ENCODE peak calls at places on chromosomes 16 and 17, in eight cellular contexts. U is body of pancreas; A is breast epithelium; K is testis; N is CD8-positive, alpha-beta T cell; B is transverse colon; X is endodermal cell; T is tibial artery. Q is an unnamed sample. For H3K4me1, the result is how much of the 10 kb centered on the place peaks cover.

GRCh38 chr16:51276335-51276734 is 125.3 kb upstream of the SALL1 start:
- DNase-seq in A (no peak), B (no peak), T (no peak), K (no peak), U (no peak), X (no peak), N (no peak), Q (no peak)

GRCh38 chr17:44826123-44826790 is 3.8 kb downstream of the GJC1 start:
- DNase-seq in B (no peak), N (no peak), X (no peak), K (no peak), T (no peak), A (no peak), U (no peak), Q (no peak)

GRCh38 chr16:19001788-19002187 is 18.1 kb downstream of the TMC7 start:
- DNase-seq in K (no peak), B (no peak), T (peak), X (no peak), N (no peak), U (peak), A (no peak), Q (no peak)

GRCh38 chr16:48218473-48218872 is 25.6 kb upstream of the LONP2 start:
- DNase-seq in X (no peak), K (no peak), B (no peak), A (no peak), U (no peak), N (no peak), T (no peak), Q (no peak)

GRCh38 chr16:65781363-65781762 is 585.1 kb upstream of the CDH5 start:
- DNase-seq in X (no peak), B (no peak), T (no peak), N (no peak), A (no peak), U (no peak), K (no peak), Q (no peak)

GRCh38 chr17:47687748-47688147 is 6.2 kb upstream of the TBKBP1 start:
- DNase-seq in T (no peak), U (no peak), A (no peak), X (peak), K (no peak), N (no peak), B (no peak), Q (no peak)

GRCh38 chr16:50279142-50279865 is 13.0 kb downstream of the ADCY7 start:
- DNase-seq in N (no peak), K (peak), A (no peak), B (peak), U (peak), T (peak), X (no peak), Q (peak)

GRCh38 chr17:58329035-58329807 is 626 bp upstream of the TSPOAP1 start:
- DNase-seq in T (no peak), B (peak), N (peak), K (no peak), U (no peak), X (no peak), A (no peak), Q (no peak)

GRCh38 chr17:2192367-2193028 is 111.1 kb downstream of the SMG6 start:
- DNase-seq in X (no peak), N (peak), T (no peak), U (no peak), K (no peak), A (no peak), B (peak), Q (peak)

GRCh38 chr17:38454528-38454927 is 26.3 kb downstream of the ARHGAP23 start:
- DNase-seq in K (peak), U (peak), X (no peak), B (peak), N (no peak), T (peak), A (peak), Q (peak)

GRCh38 chr16:86834451-86835035 is 256.2 kb downstream of the FOXL1 start:
- DNase-seq in N (no peak), U (no peak), A (no peak), T (no peak), K (no peak), X (peak), B (no peak), Q (no peak)

GRCh38 chr17:45310380-45311324 is 6.2 kb downstream of the MAP3K14 start:
- DNase-seq in K (peak), A (no peak), U (peak), X (no peak), N (no peak), T (no peak), B (peak), Q (no peak)

GRCh38 chr17:70261170-70261569 is 91.8 kb downstream of the KCNJ2 start:
- DNase-seq in U (no peak), T (no peak), B (no peak), A (no peak), K (no peak), N (no peak), X (no peak), Q (no peak)

GRCh38 chr16:72388007-72388406 is 216.1 kb upstream of the PMFBP1 start:
- DNase-seq in K (no peak), X (no peak), A (no peak), B (no peak), U (no peak), N (no peak), T (no peak), Q (no peak)

GRCh38 chr16:24921229-24921628 is 75.5 kb downstream of the SLC5A11 start:
- DNase-seq in X (no peak), U (no peak), N (peak), B (no peak), A (no peak), K (no peak), T (no peak), Q (no peak)

GRCh38 chr17:48037036-48037881 is at the start of gene COPZ2:
- DNase-seq in U (peak), T (peak), X (peak), A (peak), N (peak), B (peak), K (peak), Q (peak)

GRCh38 chr16:66551362-66551761 is 1.0 kb upstream of the CKLF start:
- DNase-seq in B (peak), K (no peak), U (no peak), N (peak), T (no peak), X (peak), A (no peak), Q (no peak)

GRCh38 chr17:82667668-82668000 is 19.4 kb upstream of the WDR45B start:
- DNase-seq in A (no peak), K (no peak), N (no peak), X (no peak), B (no peak), U (no peak), T (no peak), Q (no peak)

GRCh38 chr17:70168979-70169706 is at the start of gene KCNJ2:
- DNase-seq in K (peak), N (peak), T (peak), A (peak), X (peak), B (peak), U (peak), Q (peak)

GRCh38 chr17:27793168-27793905 is 7.0 kb downstream of the NOS2 start:
- DNase-seq in U (peak), K (peak), A (no peak), N (no peak), B (no peak), X (peak), T (no peak), Q (no peak)

GRCh38 chr17:2449486-2449885 is 48.6 kb upstream of the MNT start:
- DNase-seq in U (no peak), K (no peak), N (no peak), T (no peak), B (no peak), X (no peak), A (no peak), Q (no peak)

GRCh38 chr16:24516900-24517669 is 22.3 kb upstream of the RBBP6 start:
- DNase-seq in K (peak), T (peak), U (peak), X (peak), A (peak), N (peak), B (peak), Q (no peak)

GRCh38 chr16:67162439-67163163 is 1.9 kb upstream of the HSF4 start:
- DNase-seq in U (no peak), N (no peak), A (no peak), X (no peak), K (no peak), B (no peak), T (no peak), Q (no peak)

GRCh38 chr16:69201787-69202186 is 14.8 kb downstream of the SNTB2 start:
- DNase-seq in N (no peak), U (no peak), K (no peak), T (no peak), A (no peak), B (no peak), X (no peak), Q (no peak)

GRCh38 chr16:7871371-7871770 is 538.7 kb downstream of the RBFOX1 start:
- DNase-seq in X (no peak), B (no peak), A (no peak), U (no peak), K (no peak), N (no peak), T (no peak), Q (no peak)

GRCh38 chr16:31333686-31334649 is 21.0 kb upstream of the ITGAX start:
- DNase-seq in B (no peak), T (no peak), A (no peak), N (peak), U (peak), K (peak), X (peak), Q (no peak)

GRCh38 chr17:60421273-60422161 is 772 bp upstream of the CHCT1 start:
- DNase-seq in X (peak), U (peak), N (peak), T (peak), B (peak), A (peak), K (peak), Q (no peak)

GRCh38 chr16:3068486-3068885 is 3.0 kb downstream of the IL32 start:
- DNase-seq in B (peak), U (no peak), X (no peak), A (no peak), K (no peak), T (no peak), N (no peak), Q (no peak)

GRCh38 chr17:8806206-8807069 is 7.3 kb upstream of the MFSD6L start:
- DNase-seq in N (no peak), B (no peak), T (no peak), X (peak), A (no peak), U (no peak), K (no peak), Q (no peak)

GRCh38 chr17:8807070-8807550 is 7.9 kb upstream of the MFSD6L start:
- DNase-seq in X (peak), B (no peak), N (no peak), T (no peak), K (no peak), A (no peak), U (no peak), Q (no peak)

GRCh38 chr17:8801135-8801840 is 2.1 kb upstream of the MFSD6L start:
- DNase-seq in K (no peak), U (no peak), B (no peak), A (no peak), X (peak), T (no peak), N (no peak), Q (no peak)

GRCh38 chr17:8800656-8801055 is 1.5 kb upstream of the MFSD6L start:
- DNase-seq in T (no peak), X (peak), A (no peak), U (no peak), B (no peak), K (no peak), N (no peak), Q (no peak)

DNA sequence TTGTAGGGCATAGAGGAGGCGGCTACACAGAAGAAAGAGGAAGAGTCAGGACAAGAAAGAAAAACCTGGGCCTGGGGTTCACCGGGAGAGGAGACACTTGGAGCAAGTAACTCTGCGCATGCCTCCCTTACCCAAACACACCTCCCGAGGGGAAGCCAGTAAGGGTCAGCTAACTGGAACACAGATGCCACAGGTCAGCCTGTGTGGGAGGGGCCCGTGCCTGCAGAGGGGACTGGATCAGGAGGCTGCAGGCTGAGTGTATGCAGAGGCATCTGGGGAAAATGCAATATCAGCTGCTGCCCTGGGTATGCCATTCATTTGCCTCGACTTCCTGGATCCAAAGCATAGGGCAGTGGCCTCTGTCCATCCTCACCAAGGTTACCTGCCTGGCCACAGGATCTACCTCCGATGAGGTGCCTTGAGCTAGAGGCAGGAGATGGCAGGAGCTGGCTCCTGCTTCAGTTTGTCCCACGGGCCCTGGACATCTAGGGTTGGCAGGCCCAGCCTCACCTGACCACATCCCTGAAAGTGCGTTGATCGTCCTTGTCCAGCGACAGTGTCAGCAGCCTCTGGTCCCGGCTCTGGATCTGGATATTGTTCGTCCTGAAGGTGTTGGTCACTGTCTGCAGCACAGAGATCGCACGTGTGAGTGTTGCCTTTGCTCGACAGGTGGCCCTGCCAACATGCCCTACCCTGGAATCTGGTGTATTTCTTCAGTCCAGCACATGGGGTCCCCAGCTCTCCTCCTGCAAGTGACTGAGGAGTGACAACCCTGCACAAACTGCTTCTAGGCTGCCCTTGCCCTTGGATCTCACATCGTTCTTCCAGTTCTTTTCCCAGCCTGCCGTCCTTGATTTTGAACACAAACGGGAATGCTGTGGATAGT is 4.6 kb upstream of the MFSD6L start:
- DNase-seq in A (no peak), U (peak), K (no peak), T (no peak), X (peak), B (no peak), N (no peak), Q (no peak)
- H3K27ac ChIP-seq in A (no peak), U (no peak), K (no peak), T (no peak), X (no peak), B (no peak), N (no peak), Q (no peak)

DNA sequence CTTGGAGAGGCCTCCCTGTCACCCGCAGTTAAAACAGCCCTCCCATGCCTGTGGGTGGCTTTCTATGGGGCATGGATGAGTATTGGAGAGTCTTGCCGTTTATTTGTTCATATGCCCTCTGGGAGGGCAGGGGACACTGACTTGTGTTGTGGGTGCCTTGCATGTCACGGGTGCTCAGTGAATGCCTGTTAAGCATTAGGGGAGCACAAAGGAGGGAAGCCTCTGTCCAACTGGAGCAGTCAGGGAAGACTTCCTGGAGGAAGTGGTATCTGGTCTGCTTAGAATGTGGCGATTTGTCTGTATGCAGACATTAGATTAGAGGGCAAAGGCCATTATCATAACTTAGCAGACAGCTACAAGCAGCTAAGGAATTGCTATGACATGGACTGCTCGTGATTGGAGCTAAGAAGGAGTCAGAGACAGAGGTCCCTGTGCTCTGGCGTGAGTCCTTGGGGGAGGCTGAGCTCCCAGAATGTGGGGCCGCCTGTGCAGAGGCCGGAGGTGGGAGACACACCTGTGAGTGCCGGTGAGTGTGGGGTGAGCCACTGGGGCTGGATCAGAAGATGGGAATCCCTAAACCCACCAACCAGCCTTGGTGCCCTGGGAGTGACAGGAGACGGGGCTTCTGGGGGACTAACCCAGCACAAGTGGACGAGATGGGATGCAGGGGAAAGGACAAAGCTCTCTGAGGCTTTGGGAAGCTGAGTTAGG is 286.1 kb downstream of the SEC14L1 start:
- DNase-seq in A (no peak), T (no peak), X (no peak), B (no peak), N (no peak), U (no peak), K (no peak), Q (no peak)
- H3K4me1 ChIP-seq in A (half or more), T (half or more), X (under half), B (half or more), N (half or more), U (half or more), K (half or more), Q (half or more)

GRCh38 chr17:16325964-16326363 is 27.3 kb downstream of the CENPV start:
- DNase-seq in T (no peak), B (no peak), A (no peak), N (no peak), X (no peak), K (no peak), U (no peak), Q (no peak)

GRCh38 chr17:16327018-16327417 is 26.3 kb downstream of the CENPV start:
- DNase-seq in K (no peak), A (no peak), T (no peak), N (no peak), U (no peak), B (no peak), X (no peak), Q (no peak)

GRCh38 chr17:16328997-16329396 is 24.3 kb downstream of the CENPV start:
- DNase-seq in T (peak), B (no peak), K (no peak), A (no peak), N (no peak), U (no peak), X (peak), Q (no peak)
- TF ChIP-seq CTCF in T (no peak), B (no peak), K (no peak), A (no peak), N (no peak), U (no peak), X (peak), Q (peak)

GRCh38 chr16:89697616-89698331 is 3.7 kb downstream of the SPATA2L start:
- DNase-seq in N (no peak), X (peak), U (no peak), T (no peak), B (no peak), A (no peak), K (no peak), Q (no peak)

GRCh38 chr16:89700100-89700648 is 1.3 kb downstream of the SPATA2L start:
- DNase-seq in U (peak), K (peak), X (peak), N (peak), A (peak), T (peak), B (peak), Q (peak)

GRCh38 chr16:89704281-89704680 is 2.8 kb upstream of the SPATA2L start:
- DNase-seq in T (no peak), U (no peak), X (peak), K (no peak), B (no peak), N (no peak), A (no peak), Q (no peak)

GRCh38 chr16:89701425-89702406 is at the start of gene SPATA2L:
- DNase-seq in K (peak), N (peak), U (peak), A (peak), X (peak), B (peak), T (peak), Q (peak)

GRCh38 chr16:89700649-89701424 is 668 bp downstream of the SPATA2L start:
- DNase-seq in B (peak), K (peak), U (peak), N (peak), X (peak), T (no peak), A (peak), Q (peak)
- H3K27ac ChIP-seq in B (peak), K (peak), U (peak), N (peak), X (peak), T (peak), A (peak), Q (peak)

GRCh38 chr17:40556884-40557414 is 8.3 kb downstream of the CCR7 start:
- DNase-seq in A (no peak), X (peak), B (no peak), K (no peak), U (no peak), N (no peak), T (peak), Q (no peak)
- H3K4me1 ChIP-seq in A (under half), X (under half), B (under half), K (half or more), U (under half), N (half or more), T (under half), Q (under half)

DNA sequence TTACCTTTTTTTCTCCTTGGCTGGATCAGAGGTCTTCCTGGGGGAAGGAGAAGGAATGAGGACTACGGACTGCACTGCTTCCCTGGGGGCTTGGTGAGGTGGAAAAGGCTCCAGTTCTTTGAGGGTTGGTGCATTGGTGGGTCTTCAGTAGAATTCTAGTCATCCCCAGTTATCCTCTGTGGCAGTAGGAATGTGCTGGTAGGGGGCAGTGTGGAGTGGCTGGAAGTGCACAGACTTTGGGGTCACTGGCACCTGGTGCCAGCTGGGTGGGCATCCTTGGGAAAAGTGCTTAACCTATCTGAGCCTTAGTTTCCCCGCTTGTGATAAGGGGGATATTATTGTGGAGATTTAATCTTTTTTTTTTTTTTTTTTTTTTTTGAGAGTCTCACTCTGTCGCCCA is 6.3 kb downstream of the TAC4 start:
- DNase-seq in B (no peak), A (no peak), U (no peak), X (no peak), T (peak), K (no peak), N (no peak), Q (no peak)
- TF ChIP-seq CTCF in B (no peak), A (no peak), U (no peak), X (peak), T (no peak), K (no peak), N (no peak), Q (no peak)

DNA sequence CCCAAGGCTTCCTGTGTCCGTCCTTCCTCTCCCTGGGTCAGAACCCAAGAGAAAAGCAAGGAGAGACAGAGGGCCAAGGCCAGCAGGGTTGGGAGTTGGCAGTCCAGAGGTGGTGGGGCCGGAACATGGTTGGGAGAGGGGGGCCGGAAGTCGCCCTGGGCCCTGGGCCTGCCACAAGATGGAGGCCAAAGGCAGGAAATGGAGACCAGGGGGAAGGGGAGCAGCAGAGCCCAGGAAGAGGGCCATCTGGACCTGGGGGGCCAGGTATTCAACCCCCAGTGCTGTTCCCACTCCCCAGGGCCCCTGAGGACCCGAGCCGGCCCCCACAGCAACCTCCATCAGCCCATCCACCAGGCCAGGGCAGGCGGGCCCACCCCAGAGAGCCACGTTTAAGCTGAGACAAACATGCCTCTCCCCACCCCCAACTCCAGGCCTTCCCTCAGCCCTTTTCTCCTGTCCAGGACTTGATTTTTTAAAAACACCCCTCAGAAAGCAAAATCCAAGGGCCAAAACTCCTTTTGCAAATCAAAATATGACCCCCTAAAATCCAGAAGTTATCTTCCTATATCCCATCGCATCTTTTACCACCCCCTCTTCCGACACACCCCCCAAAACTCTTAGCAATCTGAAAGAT is 4.4 kb upstream of the BCL6B start:
- DNase-seq in U (peak), X (peak), B (peak), K (peak), A (no peak), N (no peak), T (peak), Q (no peak)
- H3K27ac ChIP-seq in U (peak), X (no peak), B (peak), K (peak), A (peak), N (no peak), T (peak), Q (no peak)